ENCODE peak calls at places on chromosomes 13 and 19, in nine cellular contexts. I is T-helper 9 cell; D is stimulated activated CD8-positive, alpha-beta memory T cell treated with anti-CD3 and anti-CD28 coated beads, Interleukin-2, amount 100 ng/mL, for 1 hour; U is GM04504; S is activated CD4-positive, alpha-beta T cell treated with anti-CD3 and anti-CD28 coated beads, Interleukin-2, amount 10 ng/mL, durations not matched to agents 7 days and 5 days; A is SJSA1; R is CD4-positive, CD25-positive, alpha-beta regulatory T cell; V is PC-9; M is epithelial cell of esophagus. O is an unnamed sample.

GRCh38 chr19:8635422-8635821 is 5.0 kb downstream of the NFILZ start:
- DNase-seq in I (no peak), D (no peak), U (no peak), S (no peak), A (peak; percentile 72), R (no peak), V (peak; percentile 82), M (no peak), O (no peak)

GRCh38 chr19:6048808-6049405 is 61.4 kb downstream of the RFX2 start:
- DNase-seq in I (peak; percentile 70), D (peak; percentile 55), U (peak; percentile 54), S (peak; percentile 85), A (peak; percentile 74), R (peak; percentile 77), V (peak; percentile 57), M (peak; percentile 77), O (peak; percentile 65)

GRCh38 chr13:50543767-50544166 is 299.7 kb downstream of the DLEU7 start:
- DNase-seq in I (no peak), D (no peak), U (no peak), S (no peak), A (no peak), R (no peak), V (no peak), M (peak; percentile 62), O (no peak)

GRCh38 chr13:113880651-113881611 is 17.1 kb upstream of the GAS6 start:
- DNase-seq in I (no peak), D (no peak), U (no peak), S (no peak), A (no peak), R (no peak), V (no peak), M (no peak), O (no peak)

GRCh38 chr13:84400711-84401110 is 518.4 kb upstream of the SLITRK1 start:
- DNase-seq in I (no peak), D (no peak), U (peak; percentile 6), S (no peak), A (no peak), R (no peak), V (no peak), M (peak; percentile 94), O (no peak)

GRCh38 chr19:47099576-47100050 is 14.0 kb downstream of the ZC3H4 start:
- DNase-seq in I (no peak), D (no peak), U (no peak), S (no peak), A (no peak), R (no peak), V (no peak), M (no peak), O (no peak)

GRCh38 chr13:99657848-99658265 is 156.6 kb downstream of the TM9SF2 start:
- DNase-seq in I (peak; percentile 21), D (no peak), U (no peak), S (no peak), A (peak; percentile 62), R (peak; percentile 43), V (no peak), M (no peak), O (peak; percentile 17)

GRCh38 chr19:36097036-36097435 is 13.9 kb upstream of the OVOL3 start:
- DNase-seq in I (no peak), D (no peak), U (no peak), S (no peak), A (no peak), R (no peak), V (no peak), M (no peak), O (no peak)

GRCh38 chr13:110409581-110409992 is 102.5 kb downstream of the COL4A2 start:
- DNase-seq in I (no peak), D (no peak), U (no peak), S (no peak), A (peak; percentile 99), R (no peak), V (no peak), M (peak; percentile 40), O (no peak)

GRCh38 chr13:51015973-51016372 is 95.1 kb downstream of the C13orf42 start:
- DNase-seq in I (no peak), D (no peak), U (no peak), S (no peak), A (no peak), R (no peak), V (no peak), M (peak; percentile 53), O (no peak)

GRCh38 chr19:38735257-38735686 is 9.0 kb downstream of the CAPN12 start:
- DNase-seq in I (peak; percentile 42), D (no peak), U (no peak), S (peak; percentile 27), A (peak; percentile 42), R (peak; percentile 46), V (peak; percentile 61), M (peak; percentile 62), O (peak; percentile 22)

GRCh38 chr19:33373701-33374405 is at the start of gene CEBPG:
- DNase-seq in I (peak; percentile 56), D (peak; percentile 17), U (no peak), S (peak; percentile 55), A (peak; percentile 71), R (no peak), V (no peak), M (peak; percentile 54), O (peak; percentile 54)

GRCh38 chr19:23917856-23918255 is 3.2 kb downstream of the ZNF726 start:
- DNase-seq in I (no peak), D (no peak), U (no peak), S (no peak), A (no peak), R (no peak), V (no peak), M (peak; percentile 68), O (no peak)

GRCh38 chr19:16330811-16331690 is 6.4 kb downstream of the KLF2 start:
- DNase-seq in I (no peak), D (no peak), U (no peak), S (no peak), A (no peak), R (no peak), V (peak; percentile 62), M (no peak), O (peak; percentile 31)

GRCh38 chr13:113845723-113846638 is 17.9 kb downstream of the GAS6 start:
- DNase-seq in I (no peak), D (no peak), U (no peak), S (no peak), A (no peak), R (no peak), V (no peak), M (no peak), O (no peak)

GRCh38 chr19:12260861-12261260 is 33.8 kb downstream of the ZNF44 start:
- DNase-seq in I (no peak), D (no peak), U (no peak), S (no peak), A (no peak), R (no peak), V (no peak), M (no peak), O (no peak)

GRCh38 chr19:32174386-32175113 is 170.9 kb upstream of the ZNF507 start:
- DNase-seq in I (no peak), D (no peak), U (no peak), S (no peak), A (peak; percentile 16), R (no peak), V (no peak), M (no peak), O (no peak)

GRCh38 chr13:43376596-43376995 is 353.2 kb downstream of the DNAJC15 start:
- DNase-seq in I (no peak), D (no peak), U (no peak), S (no peak), A (no peak), R (no peak), V (no peak), M (no peak), O (no peak)

GRCh38 chr19:12828494-12828893 is 5.9 kb downstream of the RTBDN start:
- DNase-seq in I (no peak), D (no peak), U (no peak), S (peak; percentile 32), A (no peak), R (no peak), V (no peak), M (peak; percentile 32), O (no peak)

GRCh38 chr19:12000152-12000981 is 35.1 kb downstream of the ZNF433 start:
- DNase-seq in I (no peak), D (no peak), U (no peak), S (no peak), A (no peak), R (no peak), V (no peak), M (no peak), O (no peak)

GRCh38 chr13:20461481-20461859 is 64.2 kb downstream of the CRYL1 start:
- DNase-seq in I (no peak), D (no peak), U (no peak), S (no peak), A (no peak), R (no peak), V (no peak), M (peak; percentile 43), O (no peak)

GRCh38 chr13:68190826-68191225 is 960.7 kb upstream of the PCDH9 start:
- DNase-seq in I (no peak), D (no peak), U (no peak), S (no peak), A (no peak), R (no peak), V (peak; percentile 68), M (peak; percentile 97), O (no peak)

GRCh38 chr13:37886879-37887278 is 17.3 kb upstream of the TRPC4 start:
- DNase-seq in I (no peak), D (no peak), U (no peak), S (no peak), A (no peak), R (no peak), V (no peak), M (no peak), O (no peak)

GRCh38 chr13:98056839-98057410 is 86.0 kb upstream of the FARP1 start:
- DNase-seq in I (no peak), D (no peak), U (no peak), S (no peak), A (no peak), R (no peak), V (no peak), M (no peak), O (no peak)

GRCh38 chr13:104984296-104984818 is 1551.1 kb downstream of the EFNB2 start:
- DNase-seq in I (peak; percentile 9), D (no peak), U (no peak), S (peak; percentile 48), A (no peak), R (no peak), V (no peak), M (peak; percentile 7), O (no peak)

GRCh38 chr19:799076-799881 is 2.0 kb downstream of the PTBP1 start:
- DNase-seq in I (no peak), D (no peak), U (no peak), S (peak; percentile 23), A (peak; percentile 61), R (no peak), V (no peak), M (peak; percentile 47), O (no peak)

GRCh38 chr13:113918580-113918979 is 54.7 kb upstream of the GAS6 start:
- DNase-seq in I (no peak), D (no peak), U (no peak), S (no peak), A (peak; percentile 51), R (no peak), V (no peak), M (no peak), O (no peak)

GRCh38 chr19:55092423-55093318 is 17.0 kb downstream of the EPS8L1 start:
- DNase-seq in I (no peak), D (no peak), U (no peak), S (no peak), A (no peak), R (no peak), V (peak; percentile 27), M (no peak), O (no peak)

GRCh38 chr13:24083722-24084421 is 76.6 kb upstream of the SPATA13 start:
- DNase-seq in I (no peak), D (no peak), U (no peak), S (no peak), A (no peak), R (no peak), V (no peak), M (no peak), O (no peak)

GRCh38 chr19:50645107-50645506 is 4.1 kb upstream of the C19orf81 start:
- DNase-seq in I (no peak), D (no peak), U (no peak), S (no peak), A (no peak), R (no peak), V (no peak), M (no peak), O (no peak)

GRCh38 chr13:111051041-111051440 is 64.1 kb upstream of the ARHGEF7 start:
- DNase-seq in I (no peak), D (no peak), U (no peak), S (no peak), A (peak; percentile 49), R (no peak), V (no peak), M (no peak), O (no peak)